ENCODE peak calls at places on chromosomes 6 and 20, in five cellular contexts. One of them, this sample, is unnamed.

GRCh38 chr6:134148566-134148965 is 96.1 kb upstream of the SLC2A12 start:
- DNase-seq in GM04504: no peak
- DNase-seq in HTR-8/SVneo: no peak
- DNase-seq in kidney tubule cell: no peak
- DNase-seq in DMS153: no peak
- DNase-seq in this sample: no peak

GRCh38 chr20:13610205-13610604 is 28.5 kb downstream of the TASP1 start:
- DNase-seq in DMS153: no peak
- DNase-seq in kidney tubule cell: no peak
- DNase-seq in HTR-8/SVneo: no peak
- DNase-seq in GM04504: no peak
- DNase-seq in this sample: no peak

GRCh38 chr20:23588434-23589403 is 17.0 kb downstream of the CST9 start:
- DNase-seq in DMS153: no peak
- DNase-seq in HTR-8/SVneo: no peak
- DNase-seq in GM04504: no peak
- DNase-seq in kidney tubule cell: peak; percentile 39
- DNase-seq in this sample: no peak

GRCh38 chr6:16146527-16146955 is 17.7 kb downstream of the MYLIP start:
- DNase-seq in HTR-8/SVneo: no peak
- DNase-seq in kidney tubule cell: no peak
- DNase-seq in GM04504: no peak
- DNase-seq in DMS153: peak; percentile 79
- DNase-seq in this sample: no peak

GRCh38 chr6:105302617-105303128 is 100.2 kb downstream of the PREP start:
- DNase-seq in DMS153: peak; percentile 25
- DNase-seq in GM04504: no peak
- DNase-seq in kidney tubule cell: no peak
- DNase-seq in HTR-8/SVneo: no peak
- DNase-seq in this sample: no peak

GRCh38 chr6:81981812-81982211 is 229.3 kb upstream of the TENT5A start:
- DNase-seq in DMS153: no peak
- DNase-seq in GM04504: no peak
- DNase-seq in HTR-8/SVneo: peak; percentile 19
- DNase-seq in kidney tubule cell: peak; percentile 76
- DNase-seq in this sample: peak; percentile 62

GRCh38 chr20:3374296-3374695 is 33.2 kb downstream of the DNAAF9 start:
- DNase-seq in kidney tubule cell: peak; percentile 49
- DNase-seq in HTR-8/SVneo: no peak
- DNase-seq in DMS153: no peak
- DNase-seq in GM04504: peak; percentile 46
- DNase-seq in this sample: no peak

GRCh38 chr20:62792182-62792939 is 3.9 kb upstream of the MRGBP start:
- DNase-seq in DMS153: no peak
- DNase-seq in GM04504: no peak
- DNase-seq in kidney tubule cell: peak; percentile 86
- DNase-seq in HTR-8/SVneo: no peak
- DNase-seq in this sample: no peak

GRCh38 chr20:8309638-8310037 is 177.6 kb downstream of the PLCB1 start:
- DNase-seq in HTR-8/SVneo: no peak
- DNase-seq in kidney tubule cell: peak; percentile 56
- DNase-seq in GM04504: no peak
- DNase-seq in DMS153: no peak
- DNase-seq in this sample: peak; percentile 82

GRCh38 chr20:47051936-47052566 is 157.4 kb downstream of the EYA2 start:
- DNase-seq in GM04504: no peak
- DNase-seq in DMS153: no peak
- DNase-seq in kidney tubule cell: no peak
- DNase-seq in HTR-8/SVneo: no peak
- DNase-seq in this sample: peak; percentile 58

GRCh38 chr6:3584611-3585010 is 127.8 kb upstream of the SLC22A23 start:
- DNase-seq in HTR-8/SVneo: no peak
- DNase-seq in DMS153: no peak
- DNase-seq in kidney tubule cell: no peak
- DNase-seq in GM04504: no peak
- DNase-seq in this sample: peak; percentile 58

GRCh38 chr6:11586117-11586516 is 48.6 kb downstream of the TMEM170B start:
- DNase-seq in DMS153: no peak
- DNase-seq in HTR-8/SVneo: no peak
- DNase-seq in kidney tubule cell: peak; percentile 52
- DNase-seq in GM04504: no peak
- DNase-seq in this sample: peak; percentile 82

GRCh38 chr6:83065511-83066192 is at the start of gene UBE3D:
- DNase-seq in DMS153: peak; percentile 51
- DNase-seq in GM04504: peak; percentile 51
- DNase-seq in HTR-8/SVneo: peak; percentile 82
- DNase-seq in kidney tubule cell: peak; percentile 82
- DNase-seq in this sample: no peak

GRCh38 chr20:58024241-58024721 is 204.2 kb downstream of the ANKRD60 start:
- DNase-seq in kidney tubule cell: no peak
- DNase-seq in HTR-8/SVneo: no peak
- DNase-seq in DMS153: no peak
- DNase-seq in GM04504: no peak
- DNase-seq in this sample: no peak

GRCh38 chr6:33962673-33963072 is 158.9 kb upstream of the MLN start:
- DNase-seq in GM04504: no peak
- DNase-seq in DMS153: no peak
- DNase-seq in kidney tubule cell: no peak
- DNase-seq in HTR-8/SVneo: no peak
- DNase-seq in this sample: no peak

GRCh38 chr6:6883011-6883410 is 224.8 kb upstream of the RREB1 start:
- DNase-seq in HTR-8/SVneo: no peak
- DNase-seq in kidney tubule cell: peak; percentile 58
- DNase-seq in GM04504: no peak
- DNase-seq in DMS153: no peak
- DNase-seq in this sample: no peak

GRCh38 chr6:166586424-166587156 is at the start of gene RAMACL:
- DNase-seq in kidney tubule cell: peak; percentile 36
- DNase-seq in DMS153: peak; percentile 5
- DNase-seq in GM04504: no peak
- DNase-seq in HTR-8/SVneo: no peak
- DNase-seq in this sample: no peak

GRCh38 chr6:6927437-6928361 is 180.1 kb upstream of the RREB1 start:
- DNase-seq in kidney tubule cell: no peak
- DNase-seq in DMS153: no peak
- DNase-seq in HTR-8/SVneo: no peak
- DNase-seq in GM04504: no peak
- DNase-seq in this sample: no peak

GRCh38 chr6:132683543-132683942 is 24.6 kb upstream of the TAAR1 start:
- DNase-seq in HTR-8/SVneo: peak; percentile 61
- DNase-seq in kidney tubule cell: peak; percentile 64
- DNase-seq in GM04504: no peak
- DNase-seq in DMS153: no peak
- DNase-seq in this sample: peak; percentile 10

GRCh38 chr20:48709292-48709691 is 118.5 kb downstream of the PREX1 start:
- DNase-seq in HTR-8/SVneo: no peak
- DNase-seq in GM04504: no peak
- DNase-seq in DMS153: no peak
- DNase-seq in kidney tubule cell: no peak
- DNase-seq in this sample: no peak

GRCh38 chr6:127118505-127119360 is at the start of gene RSPO3:
- DNase-seq in kidney tubule cell: peak; percentile 46
- DNase-seq in DMS153: no peak
- DNase-seq in GM04504: no peak
- DNase-seq in HTR-8/SVneo: no peak
- DNase-seq in this sample: no peak

GRCh38 chr6:7706269-7706668 is 19.6 kb upstream of the BMP6 start:
- DNase-seq in HTR-8/SVneo: no peak
- DNase-seq in GM04504: no peak
- DNase-seq in DMS153: no peak
- DNase-seq in kidney tubule cell: no peak
- DNase-seq in this sample: no peak

GRCh38 chr6:34246563-34247391 is 2.0 kb downstream of the SMIM29 start:
- DNase-seq in kidney tubule cell: peak; percentile 56
- DNase-seq in GM04504: no peak
- DNase-seq in DMS153: no peak
- DNase-seq in HTR-8/SVneo: no peak
- DNase-seq in this sample: no peak

GRCh38 chr6:43806041-43806757 is 36.2 kb downstream of the VEGFA start:
- DNase-seq in GM04504: no peak
- DNase-seq in DMS153: no peak
- DNase-seq in HTR-8/SVneo: peak; percentile 54
- DNase-seq in kidney tubule cell: peak; percentile 70
- DNase-seq in this sample: no peak